ENCODE peak calls at places on chromosomes 3 and 15, in five cellular contexts. D is dorsolateral prefrontal cortex, Q is HFFc6, T is stomach, B is cardiac muscle cell. W is an unnamed sample.

GRCh38 chr15:68821898-68822380 is 1.2 kb upstream of the ANP32A start:
- DNase-seq in D (no peak), Q (no peak), T (no peak), B (no peak), W (peak; percentile 35)

GRCh38 chr3:58164916-58165821 is 45.6 kb downstream of the DNASE1L3 start:
- DNase-seq in B (peak; percentile 78), T (peak; percentile 58), D (peak; percentile 1), Q (no peak), W (no peak)

GRCh38 chr3:62653806-62654205 is 221.4 kb downstream of the CADPS start:
- DNase-seq in B (no peak), Q (no peak), T (no peak), D (no peak), W (no peak)

GRCh38 chr15:52764731-52765130 is 25.4 kb downstream of the ONECUT1 start:
- DNase-seq in Q (no peak), T (no peak), D (no peak), B (no peak), W (no peak)

GRCh38 chr15:62835351-62835750 is 207.2 kb upstream of the TPM1 start:
- DNase-seq in Q (no peak), D (no peak), T (no peak), B (peak; percentile 40), W (no peak)

GRCh38 chr3:61783993-61784718 is 222.8 kb downstream of the PTPRG start:
- DNase-seq in T (no peak), D (no peak), B (peak; percentile 53), Q (peak; percentile 41), W (no peak)

GRCh38 chr3:193620650-193621049 is 27.6 kb downstream of the OPA1 start:
- DNase-seq in T (no peak), Q (no peak), B (peak; percentile 27), D (no peak), W (no peak)

GRCh38 chr3:106508331-106508893 is 639.6 kb upstream of the CBLB start:
- DNase-seq in D (no peak), Q (no peak), B (no peak), T (no peak), W (no peak)

GRCh38 chr3:171676600-171677175 is 133.6 kb downstream of the PLD1 start:
- DNase-seq in T (no peak), B (no peak), Q (no peak), D (no peak), W (peak; percentile 81)

GRCh38 chr3:56025316-56025715 is 443.0 kb downstream of the ERC2 start:
- DNase-seq in B (peak; percentile 1), T (peak; percentile 31), D (no peak), Q (no peak), W (no peak)

GRCh38 chr15:62672268-62672667 is 370.3 kb upstream of the TPM1 start:
- DNase-seq in T (no peak), Q (peak; percentile 3), B (peak; percentile 60), D (no peak), W (no peak)

GRCh38 chr3:70926835-70927234 is 614.4 kb upstream of the MDFIC2 start:
- DNase-seq in Q (no peak), B (no peak), T (no peak), D (no peak), W (no peak)

GRCh38 chr3:54790046-54790445 is 137.8 kb downstream of the LRTM1 start:
- DNase-seq in Q (no peak), T (no peak), B (no peak), D (no peak), W (no peak)

GRCh38 chr15:62802612-62803011 is 239.9 kb upstream of the TPM1 start:
- DNase-seq in B (no peak), Q (no peak), T (no peak), D (no peak), W (no peak)

GRCh38 chr15:58515807-58516206 is 84.0 kb downstream of the LIPC start:
- DNase-seq in B (no peak), T (no peak), D (no peak), Q (no peak), W (no peak)

GRCh38 chr15:80998252-80998651 is 2.5 kb upstream of the TLNRD1 start:
- DNase-seq in B (no peak), Q (no peak), D (no peak), T (no peak), W (no peak)

GRCh38 chr3:37962906-37963486 is 27.6 kb upstream of the VILL start:
- DNase-seq in T (no peak), B (no peak), Q (peak; percentile 64), D (no peak), W (no peak)

GRCh38 chr15:82792068-82792467 is 13.8 kb downstream of the FSD2 start:
- DNase-seq in B (no peak), D (no peak), Q (no peak), T (no peak), W (no peak)

GRCh38 chr3:15499536-15499935 is 22.0 kb downstream of the COLQ start:
- DNase-seq in Q (no peak), D (no peak), B (no peak), T (no peak), W (no peak)

GRCh38 chr15:95995375-95996168 is 334.9 kb upstream of the NR2F2 start:
- DNase-seq in D (no peak), Q (no peak), T (no peak), B (peak; percentile 10), W (no peak)

GRCh38 chr3:72517804-72518442 is 330.3 kb downstream of the SHQ1 start:
- DNase-seq in T (no peak), Q (no peak), D (no peak), B (peak; percentile 25), W (peak; percentile 26)

GRCh38 chr15:39661776-39662175 is 80.9 kb downstream of the THBS1 start:
- DNase-seq in Q (no peak), T (no peak), B (no peak), D (no peak), W (no peak)

GRCh38 chr3:127671523-127672428 is 976 bp upstream of the ABTB1 start:
- DNase-seq in Q (no peak), B (peak; percentile 11), T (peak; percentile 29), D (peak; percentile 45), W (peak; percentile 30)

GRCh38 chr15:52394020-52394608 is 98.5 kb upstream of the MYO5C start:
- DNase-seq in B (peak; percentile 14), D (no peak), T (no peak), Q (no peak), W (no peak)

GRCh38 chr3:117589454-117589853 is 879.9 kb downstream of the TUSC7 start:
- DNase-seq in B (no peak), T (no peak), D (no peak), Q (no peak), W (no peak)

GRCh38 chr15:65556622-65557021 is 26.4 kb downstream of the HACD3 start:
- DNase-seq in Q (no peak), T (no peak), B (no peak), D (no peak), W (no peak)

GRCh38 chr15:65559941-65560340 is 29.7 kb downstream of the HACD3 start:
- DNase-seq in B (no peak), T (no peak), D (no peak), Q (no peak), W (no peak)

GRCh38 chr15:65561934-65562333 is 31.7 kb downstream of the HACD3 start:
- DNase-seq in B (no peak), Q (no peak), T (no peak), D (no peak), W (no peak)

GRCh38 chr15:65558997-65559760 is 28.9 kb downstream of the HACD3 start:
- DNase-seq in D (no peak), Q (no peak), B (no peak), T (no peak), W (no peak)

GRCh38 chr15:65558336-65558735 is 28.1 kb downstream of the HACD3 start:
- DNase-seq in T (no peak), D (no peak), B (peak; percentile 21), Q (peak; percentile 27), W (no peak)
- TF ChIP-seq CTCF in T (no peak), D (no peak), B (no peak), Q (no peak), W (no peak)

GRCh38 chr3:173411288-173412064 is 13.9 kb downstream of the NLGN1 start:
- DNase-seq in B (peak; percentile 64), D (no peak), T (no peak), Q (peak; percentile 50), W (peak; percentile 18)
- TF ChIP-seq CTCF in B (peak; percentile 49), D (peak; percentile 63), T (no peak), Q (peak; percentile 81), W (peak; percentile 15)

GRCh38 chr3:5806192-5806591 is 618.7 kb downstream of the EDEM1 start:
- DNase-seq in B (no peak), T (no peak), D (no peak), Q (no peak), W (no peak)
- TF ChIP-seq CTCF in B (no peak), T (no peak), D (no peak), Q (no peak), W (no peak)

GRCh38 chr3:184300377-184300717 is 1.3 kb downstream of the PSMD2 start:
- DNase-seq in D (no peak), T (no peak), Q (peak; percentile 49), B (no peak), W (no peak)

GRCh38 chr3:184308744-184309143 is 5.7 kb upstream of the EIF4G1 start:
- DNase-seq in T (no peak), Q (no peak), D (no peak), B (no peak), W (no peak)

GRCh38 chr3:184306573-184306972 is 7.5 kb downstream of the PSMD2 start:
- DNase-seq in D (no peak), Q (no peak), T (no peak), B (no peak), W (no peak)

GRCh38 chr3:184299488-184300376 is 691 bp downstream of the PSMD2 start:
- DNase-seq in B (peak; percentile 32), Q (peak; percentile 55), D (no peak), T (no peak), W (no peak)

DNA sequence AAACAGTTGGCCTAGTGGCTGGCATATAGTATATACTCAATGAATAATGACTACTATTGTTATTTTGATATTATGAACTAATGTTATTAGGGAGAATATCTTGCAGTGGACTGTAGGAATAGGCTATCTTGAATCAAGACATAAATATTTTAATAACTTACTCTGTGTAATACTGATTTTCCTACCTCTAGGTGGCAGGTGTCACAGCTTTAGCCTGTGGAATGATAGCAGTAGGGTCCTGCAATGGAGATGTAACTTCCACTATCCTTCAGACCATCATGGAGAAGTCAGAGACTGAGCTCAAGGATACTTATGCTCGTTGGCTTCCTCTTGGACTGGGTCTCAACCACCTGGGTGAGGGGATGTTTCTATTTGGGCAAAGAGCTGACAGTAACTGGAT is 6.5 kb downstream of the PSMD2 start:
- DNase-seq in D (no peak), T (no peak), B (peak; percentile 39), Q (peak; percentile 23), W (no peak)
- TF ChIP-seq CTCF in D (peak; percentile 22), T (no peak), B (peak; percentile 28), Q (peak; percentile 71), W (peak; percentile 12)

GRCh38 chr3:52177701-52178042 is 20.3 kb upstream of the ALAS1 start:
- DNase-seq in D (no peak), T (no peak), B (no peak), Q (no peak), W (no peak)
- TF ChIP-seq CTCF in D (no peak), T (no peak), B (no peak), Q (no peak), W (no peak)

W was measured in colonic mucosa.